ENCODE peak calls at places on chromosomes 13 and 19, in four cellular contexts. G is lower lobe of right lung, C is omental fat pad, U is uterus. M is an unnamed sample.
A peak's percentile ranks its signal among the peaks of the same experiment; 100 is the strongest.

GRCh38 chr13:37995052-37995451 is 125.5 kb upstream of the TRPC4 start:
- DNase-seq in G (no peak), C (no peak), U (no peak), M (no peak)

GRCh38 chr13:79297128-79297527 is 108.9 kb downstream of the RBM26 start:
- DNase-seq in G (no peak), C (no peak), U (no peak), M (no peak)

GRCh38 chr19:55452381-55453325 is 8.8 kb downstream of the ISOC2 start:
- DNase-seq in G (no peak), C (no peak), U (peak; percentile 81), M (peak; percentile 84)

GRCh38 chr19:48635263-48635965 is 1.8 kb downstream of the DBP start:
- DNase-seq in G (peak; percentile 78), C (no peak), U (peak; percentile 80), M (peak; percentile 82)

GRCh38 chr19:38949580-38950367 is 19.0 kb downstream of the MRPS12 start:
- DNase-seq in G (peak; percentile 94), C (peak; percentile 71), U (peak; percentile 78), M (peak; percentile 96)

GRCh38 chr13:40680659-40681323 is 14.3 kb upstream of the FOXO1 start:
- DNase-seq in G (no peak), C (no peak), U (no peak), M (no peak)

GRCh38 chr13:111510502-111511218 is 190.2 kb downstream of the TEX29 start:
- DNase-seq in G (no peak), C (no peak), U (no peak), M (no peak)

GRCh38 chr13:20411638-20412342 is 113.9 kb downstream of the CRYL1 start:
- DNase-seq in G (no peak), C (no peak), U (no peak), M (no peak)

GRCh38 chr13:98143601-98144500 is 957 bp downstream of the FARP1 start:
- DNase-seq in G (peak; percentile 56), C (no peak), U (peak; percentile 31), M (no peak)

DNA sequence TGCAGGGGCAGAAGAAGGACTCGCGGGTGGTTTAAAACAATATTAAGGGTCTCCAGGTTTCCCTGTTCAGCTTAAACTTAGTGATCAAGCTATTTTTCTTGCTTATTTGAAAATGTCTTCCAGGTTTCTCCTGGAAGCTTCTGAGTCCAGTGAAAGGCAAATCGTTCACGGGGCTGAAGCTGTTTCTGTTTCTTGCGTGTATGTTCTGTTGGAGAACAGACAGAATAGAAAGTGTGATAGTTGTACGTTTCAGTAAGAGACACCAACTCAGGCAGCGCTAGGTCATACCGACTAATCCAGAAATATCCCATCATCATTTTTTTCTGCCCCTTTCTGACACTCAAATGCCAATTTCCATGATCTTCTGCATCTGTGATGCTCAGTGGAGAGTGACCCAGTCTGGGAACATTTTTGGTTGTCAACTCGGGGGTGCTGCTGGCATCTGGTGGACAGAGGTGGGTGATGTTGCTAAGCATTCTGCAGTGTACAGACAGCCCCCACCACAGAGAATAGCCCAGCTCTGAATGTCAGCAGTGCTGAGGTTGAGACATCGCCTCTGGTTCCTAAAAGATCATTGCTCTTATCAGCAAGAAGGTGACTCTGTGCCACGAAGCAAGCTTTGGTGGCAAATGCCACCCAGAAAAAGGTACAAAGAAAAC is 4.3 kb downstream of the KLF2 start:
- DNase-seq in G (peak; percentile 48), C (no peak), U (no peak), M (no peak)
- TF ChIP-seq CTCF in G (no peak), C (no peak), U (no peak), M (no peak)

GRCh38 chr19:46372901-46373572 is 26.1 kb downstream of the PPP5C start:
- DNase-seq in G (no peak), C (no peak), U (no peak), M (peak; percentile 65)
- TF ChIP-seq CTCF in G (no peak), C (no peak), U (peak; percentile 15), M (peak; percentile 59)

GRCh38 chr13:69319659-69320058 is 788.0 kb upstream of the ATXN8OS start:
- DNase-seq in G (no peak), C (no peak), U (no peak), M (no peak)

GRCh38 chr13:69324109-69324886 is 783.3 kb upstream of the ATXN8OS start:
- DNase-seq in G (no peak), C (no peak), U (no peak), M (no peak)
- TF ChIP-seq CTCF in G (no peak), C (no peak), U (no peak), M (peak; percentile 76)

GRCh38 chr19:14786421-14786851 is 8.1 kb upstream of the ADGRE2 start:
- DNase-seq in G (peak; percentile 63), C (no peak), U (no peak), M (peak; percentile 65)
- TF ChIP-seq CTCF in G (peak; percentile 65), C (no peak), U (peak; percentile 62), M (peak; percentile 81)

DNA sequence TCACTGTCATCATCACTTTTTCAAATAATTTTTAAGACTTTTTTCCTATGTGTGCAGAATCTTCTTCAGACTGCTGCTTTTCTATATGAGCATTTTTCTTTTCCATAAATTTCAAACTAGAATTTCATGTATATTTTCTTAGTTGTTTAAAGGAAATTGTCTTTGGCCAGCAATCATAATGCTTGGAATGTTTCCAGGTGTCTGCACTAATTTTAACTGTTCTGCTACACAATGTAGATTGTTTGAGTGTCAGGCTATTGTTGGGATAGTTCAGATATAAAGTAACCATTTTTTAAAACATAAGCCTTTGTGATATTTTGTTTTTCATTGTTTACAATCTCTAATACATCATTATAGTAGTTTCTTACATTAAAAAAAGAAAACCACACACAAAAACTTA is 1418.5 kb downstream of the EFNB2 start:
- DNase-seq in G (no peak), C (no peak), U (no peak), M (no peak)
- TF ChIP-seq CTCF in G (no peak), C (no peak), U (no peak), M (no peak)

DNA sequence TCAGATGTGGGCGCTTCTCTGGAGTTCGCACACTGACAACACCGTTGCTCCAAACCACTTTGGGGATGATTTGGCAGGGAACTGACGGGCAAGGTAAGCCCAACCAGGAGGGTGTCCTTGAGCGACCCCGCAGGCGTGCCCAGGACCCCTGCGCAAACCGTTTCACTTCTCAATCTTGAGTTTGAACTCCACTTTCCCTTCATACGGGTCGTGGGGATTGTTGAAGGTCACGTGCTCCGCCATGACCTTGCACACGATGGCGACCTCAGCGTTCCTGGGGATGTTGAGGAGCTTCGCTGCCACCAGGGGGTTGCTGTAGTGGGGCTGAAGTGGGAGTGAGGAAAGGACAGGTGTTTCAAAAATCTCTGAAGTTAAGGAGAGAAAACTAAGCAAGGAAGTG is 8.8 kb downstream of the ATP4B start:
- DNase-seq in G (peak; percentile 30), C (no peak), U (peak; percentile 8), M (peak; percentile 42)
- TF ChIP-seq CTCF in G (no peak), C (no peak), U (no peak), M (no peak)

DNA sequence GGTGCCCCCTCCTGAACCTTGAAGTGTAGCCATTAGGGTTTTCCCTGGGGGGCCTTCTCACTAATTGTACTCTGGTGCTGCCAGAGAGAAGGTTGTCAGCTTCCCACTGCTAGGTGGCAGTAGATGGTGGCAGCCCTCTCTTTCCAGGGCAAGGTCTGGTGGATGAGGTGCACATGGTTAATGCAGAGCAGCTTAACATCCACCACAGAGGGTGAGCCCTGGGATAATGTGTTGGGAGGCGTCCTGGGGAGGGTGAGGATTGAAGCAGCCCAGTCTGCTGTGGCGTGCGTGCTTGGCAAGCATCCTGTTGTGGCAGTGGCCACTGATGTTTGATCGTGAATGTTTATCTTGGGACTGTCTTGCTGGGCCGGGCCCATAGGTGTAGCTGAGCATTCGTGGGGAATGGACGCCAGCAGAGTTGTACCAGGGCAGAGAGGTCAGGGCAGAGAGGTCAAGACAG is 5.8 kb downstream of the EGLN2 start:
- DNase-seq in G (no peak), C (no peak), U (no peak), M (no peak)
- TF ChIP-seq CTCF in G (no peak), C (no peak), U (no peak), M (no peak)

GRCh38 chr13:112888238-112889111 is 80.5 kb upstream of the MCF2L start:
- DNase-seq in G (peak; percentile 45), C (no peak), U (no peak), M (no peak)

GRCh38 chr13:112885242-112885781 is 83.7 kb upstream of the MCF2L start:
- DNase-seq in G (peak; percentile 18), C (no peak), U (no peak), M (no peak)

GRCh38 chr13:112887557-112887991 is 81.4 kb upstream of the MCF2L start:
- DNase-seq in G (peak; percentile 35), C (no peak), U (no peak), M (no peak)

GRCh38 chr13:112885782-112886268 is 83.2 kb upstream of the MCF2L start:
- DNase-seq in G (peak; percentile 83), C (peak; percentile 44), U (peak; percentile 70), M (peak; percentile 85)

DNA sequence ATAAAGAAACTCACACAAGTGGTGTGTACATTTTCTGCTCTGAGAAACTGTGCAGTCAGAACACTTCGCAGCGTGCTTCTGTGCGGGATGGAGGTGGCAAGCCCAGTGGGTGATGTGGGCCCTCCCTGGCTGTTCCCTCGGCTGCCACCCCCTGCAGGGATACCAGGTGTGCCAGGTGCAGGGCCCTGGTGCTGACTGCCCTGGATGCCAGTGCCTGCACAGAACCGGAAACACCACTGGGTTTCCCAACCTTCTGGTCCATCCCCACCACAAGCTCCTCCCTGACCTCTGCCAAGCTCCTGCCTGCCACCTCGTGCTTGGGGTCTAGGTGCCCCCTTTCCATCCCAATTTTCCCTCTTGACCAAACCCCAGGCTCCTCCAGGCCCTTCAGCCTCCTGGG is 81.9 kb upstream of the MCF2L start:
- DNase-seq in G (peak; percentile 28), C (no peak), U (no peak), M (no peak)
- TF ChIP-seq CTCF in G (no peak), C (no peak), U (no peak), M (no peak)

DNA sequence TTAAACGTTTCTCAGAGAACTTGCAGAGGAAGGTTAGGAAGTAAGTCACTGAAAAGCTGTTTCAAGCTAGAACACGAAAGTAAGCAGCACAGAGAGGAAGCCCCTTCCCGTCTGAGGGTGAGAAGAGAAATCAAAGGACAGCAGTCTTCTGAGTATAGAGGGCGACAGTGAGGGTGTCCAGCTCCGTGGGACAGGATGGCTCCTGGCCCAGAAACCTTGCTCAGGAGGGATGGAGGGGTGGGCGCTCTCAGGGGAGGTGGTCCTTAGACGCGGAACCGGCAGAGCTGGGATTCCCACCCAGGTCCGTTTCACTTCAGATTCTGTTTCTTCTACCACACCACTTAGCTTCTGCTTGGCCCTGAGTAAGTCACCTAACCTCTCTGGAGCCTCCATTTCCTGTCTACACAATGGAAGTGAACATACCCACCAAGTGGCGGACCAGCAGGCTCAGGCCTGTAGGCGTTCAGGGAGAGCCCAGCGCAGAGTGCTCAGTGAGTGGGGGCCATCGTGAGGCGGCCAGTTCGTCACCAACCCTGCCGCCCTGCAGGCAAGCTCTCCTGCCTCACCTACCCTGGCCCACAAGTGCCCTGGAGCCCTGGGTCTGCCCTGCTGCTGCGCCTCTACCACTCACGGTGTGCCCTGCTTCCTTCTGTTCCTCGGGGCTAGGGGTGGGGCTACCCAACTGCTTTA is 5.5 kb upstream of the RSPH6A start:
- DNase-seq in G (no peak), C (no peak), U (no peak), M (no peak)
- TF ChIP-seq CTCF in G (no peak), C (no peak), U (no peak), M (no peak)